ENCODE peak calls at places on chromosome 11, in ten cellular contexts. I is activated T-cell treated with anti-CD3 and anti-CD28 coated beads for 1 hour; W is activated CD4-positive, CD25-positive, alpha-beta regulatory T cell; A is glomerular endothelial cell; M is M059J; N is Calu3; S is gastrocnemius medialis; L is smooth muscle cell of the brain vasculature; C is lower leg skin; K is choroid plexus epithelial cell. D is an unnamed sample.

GRCh38 chr11:83583953-83584352 is 297.8 kb upstream of the CCDC90B start:
- DNase-seq in I (no peak), W (no peak), A (no peak), M (peak), N (no peak), S (no peak), L (no peak), C (no peak), K (peak), D (no peak)

GRCh38 chr11:111539426-111540113 is 950 bp upstream of the LAYN start:
- DNase-seq in I (no peak), W (peak), A (no peak), M (peak), N (no peak), S (no peak), L (no peak), C (no peak), K (no peak), D (no peak)

GRCh38 chr11:76771446-76772099 is 11.6 kb upstream of the TSKU start:
- DNase-seq in I (no peak), W (no peak), A (no peak), M (peak), N (no peak), S (no peak), L (no peak), C (no peak), K (no peak), D (no peak)

GRCh38 chr11:40228671-40229070 is 1230.8 kb downstream of the LRRC4C start:
- DNase-seq in I (no peak), W (no peak), A (no peak), M (no peak), N (no peak), S (no peak), L (no peak), C (no peak), K (no peak), D (no peak)

GRCh38 chr11:296206-296975 is 2.9 kb downstream of the IFITM5 start:
- DNase-seq in I (no peak), W (no peak), A (no peak), M (no peak), N (no peak), S (no peak), L (no peak), C (peak), K (no peak), D (no peak)

GRCh38 chr11:103681855-103682254 is 354.6 kb upstream of the DDI1 start:
- DNase-seq in I (no peak), W (no peak), A (no peak), M (no peak), N (no peak), S (no peak), L (no peak), C (no peak), K (no peak), D (no peak)

GRCh38 chr11:118148877-118149276 is 3.7 kb downstream of the SCN4B start:
- DNase-seq in I (no peak), W (no peak), A (no peak), M (peak), N (no peak), S (no peak), L (no peak), C (no peak), K (no peak), D (no peak)

GRCh38 chr11:17599460-17599925 is 52.4 kb downstream of the OTOG start:
- DNase-seq in I (no peak), W (no peak), A (no peak), M (no peak), N (no peak), S (no peak), L (no peak), C (peak), K (no peak), D (no peak)

GRCh38 chr11:17391493-17392355 is 3.3 kb upstream of the KCNJ11 start:
- DNase-seq in I (no peak), W (no peak), A (no peak), M (no peak), N (no peak), S (no peak), L (no peak), C (no peak), K (no peak), D (no peak)

GRCh38 chr11:32148824-32149223 is 58.0 kb downstream of the RCN1 start:
- DNase-seq in I (no peak), W (no peak), A (no peak), M (peak), N (no peak), S (no peak), L (no peak), C (no peak), K (peak), D (no peak)

GRCh38 chr11:35013514-35014191 is 97.2 kb downstream of the PDHX start:
- DNase-seq in I (no peak), W (no peak), A (no peak), M (peak), N (no peak), S (no peak), L (no peak), C (no peak), K (peak), D (no peak)

GRCh38 chr11:28674432-28675076 is 566.4 kb downstream of the METTL15 start:
- DNase-seq in I (no peak), W (no peak), A (no peak), M (peak), N (peak), S (no peak), L (no peak), C (no peak), K (peak), D (no peak)

GRCh38 chr11:76329983-76330382 is 50.9 kb downstream of the THAP12 start:
- DNase-seq in I (no peak), W (no peak), A (no peak), M (no peak), N (no peak), S (no peak), L (no peak), C (no peak), K (peak), D (no peak)

GRCh38 chr11:279966-280761 is 2.0 kb downstream of the NLRP6 start:
- DNase-seq in I (no peak), W (no peak), A (no peak), M (no peak), N (peak), S (no peak), L (no peak), C (peak), K (peak), D (no peak)

GRCh38 chr11:58813693-58814092 is 30.8 kb downstream of the GLYATL2 start:
- DNase-seq in I (no peak), W (no peak), A (no peak), M (peak), N (no peak), S (no peak), L (no peak), C (no peak), K (no peak), D (no peak)

GRCh38 chr11:134579709-134580634 is 167.9 kb upstream of the B3GAT1 start:
- DNase-seq in I (no peak), W (no peak), A (no peak), M (no peak), N (no peak), S (no peak), L (no peak), C (no peak), K (no peak), D (peak)

GRCh38 chr11:102144357-102145342 is 34.4 kb downstream of the YAP1 start:
- DNase-seq in I (no peak), W (no peak), A (no peak), M (peak), N (no peak), S (peak), L (no peak), C (no peak), K (peak), D (no peak)

GRCh38 chr11:11798586-11799438 is 43.0 kb upstream of the USP47 start:
- DNase-seq in I (peak), W (peak), A (peak), M (peak), N (peak), S (peak), L (peak), C (peak), K (peak), D (peak)

GRCh38 chr11:91795139-91795887 is 429.3 kb upstream of the FAT3 start:
- DNase-seq in I (no peak), W (no peak), A (no peak), M (peak), N (no peak), S (no peak), L (no peak), C (no peak), K (peak), D (no peak)

GRCh38 chr11:117604349-117604995 is 192.5 kb downstream of the DSCAML1 start:
- DNase-seq in I (no peak), W (no peak), A (no peak), M (peak), N (no peak), S (no peak), L (no peak), C (no peak), K (peak), D (no peak)

GRCh38 chr11:44950036-44950624 is 553 bp downstream of the TP53I11 start:
- DNase-seq in I (peak), W (no peak), A (no peak), M (peak), N (peak), S (no peak), L (no peak), C (peak), K (peak), D (peak)

GRCh38 chr11:3920148-3920852 is 64.8 kb downstream of the STIM1 start:
- DNase-seq in I (peak), W (peak), A (no peak), M (peak), N (peak), S (peak), L (no peak), C (peak), K (peak), D (peak)

GRCh38 chr11:47352556-47352955 is at the start of gene MYBPC3:
- DNase-seq in I (no peak), W (no peak), A (no peak), M (no peak), N (no peak), S (no peak), L (no peak), C (no peak), K (no peak), D (no peak)

GRCh38 chr11:11351042-11351586 is 1.9 kb downstream of the CSNK2A3 start:
- DNase-seq in I (no peak), W (no peak), A (no peak), M (no peak), N (no peak), S (peak), L (no peak), C (no peak), K (no peak), D (no peak)

GRCh38 chr11:2686360-2687222 is 13.2 kb downstream of the KCNQ1OT1 start:
- DNase-seq in I (no peak), W (no peak), A (no peak), M (no peak), N (no peak), S (no peak), L (no peak), C (peak), K (no peak), D (no peak)

GRCh38 chr11:59556883-59557205 is 45.5 kb downstream of the OR4D9 start:
- DNase-seq in I (no peak), W (no peak), A (no peak), M (peak), N (no peak), S (no peak), L (no peak), C (no peak), K (peak), D (no peak)